ENCODE peak calls at places on chromosomes 4 and X, in four cellular contexts. J, W, H and N are unnamed samples.

GRCh38 chr4:120452006-120452405 is 385.4 kb upstream of the MAD2L1 start:
- DNase-seq in J (no peak), H (peak), W (no peak), N (no peak)

GRCh38 chrX:106039920-106040319 is 1.4 kb upstream of the SERPINA7 start:
- DNase-seq in W (peak), H (peak), J (peak), N (no peak)

GRCh38 chr4:139655116-139655515 is 10.5 kb upstream of the MGST2 start:
- DNase-seq in W (peak), H (peak), J (peak), N (no peak)

GRCh38 chrX:2162695-2163094 is 338.1 kb downstream of the DHRSX start:
- DNase-seq in H (no peak), J (no peak), W (no peak), N (no peak)

GRCh38 chrX:113274345-113274744 is 433.7 kb upstream of the AMOT start:
- DNase-seq in J (no peak), W (no peak), H (no peak), N (no peak)

GRCh38 chr4:173506780-173507211 is 23.2 kb downstream of the HAND2 start:
- DNase-seq in W (no peak), J (no peak), H (no peak), N (peak)

GRCh38 chr4:40301592-40301991 is 33.5 kb upstream of the CHRNA9 start:
- DNase-seq in W (no peak), H (no peak), J (no peak), N (no peak)

GRCh38 chr4:174198396-174199179 is 84.9 kb downstream of the FBXO8 start:
- DNase-seq in J (peak), H (peak), W (peak), N (no peak)

GRCh38 chrX:76076124-76076523 is 96.7 kb upstream of the PBDC1 start:
- DNase-seq in J (no peak), H (no peak), W (no peak), N (no peak)

GRCh38 chrX:115561605-115562491 is 874 bp downstream of the PLS3 start:
- DNase-seq in H (peak), W (peak), J (no peak), N (peak)

GRCh38 chrX:66602381-66602938 is 36.4 kb downstream of the EDA2R start:
- DNase-seq in W (no peak), H (no peak), J (no peak), N (no peak)

GRCh38 chr4:75289843-75290616 is 224.2 kb downstream of the RCHY1 start:
- DNase-seq in H (peak), J (peak), W (no peak), N (peak)

GRCh38 chrX:108348525-108348924 is 89.7 kb downstream of the COL4A6 start:
- DNase-seq in W (no peak), H (no peak), J (no peak), N (no peak)

GRCh38 chrX:149871940-149872339 is 9.0 kb upstream of the MAGEA8 start:
- DNase-seq in W (peak), H (peak), J (peak), N (peak)

GRCh38 chr4:78720994-78721677 is 55.0 kb upstream of the BMP2K start:
- DNase-seq in J (no peak), H (no peak), W (no peak), N (no peak)

GRCh38 chr4:147361726-147362125 is 119.2 kb upstream of the EDNRA start:
- DNase-seq in W (peak), H (peak), J (peak), N (no peak)

GRCh38 chrX:118520858-118521206 is 25.2 kb downstream of the DOCK11 start:
- DNase-seq in W (no peak), J (no peak), H (no peak), N (no peak)

GRCh38 chr4:37767546-37767945 is 58.9 kb upstream of the PGM2 start:
- DNase-seq in J (peak), H (peak), W (peak), N (no peak)

GRCh38 chrX:130531066-130531465 is 129.3 kb downstream of the RBMX2 start:
- DNase-seq in H (no peak), J (no peak), W (no peak), N (no peak)

GRCh38 chr4:138736362-138736761 is 279.2 kb upstream of the NOCT start:
- DNase-seq in J (no peak), W (peak), H (peak), N (no peak)

GRCh38 chrX:109939498-109939897 is 63.4 kb upstream of the TMEM164 start:
- DNase-seq in H (no peak), W (no peak), J (no peak), N (no peak)

GRCh38 chrX:92247076-92247475 is 467.9 kb downstream of the PCDH11X start:
- DNase-seq in J (no peak), W (no peak), H (peak), N (no peak)

GRCh38 chr4:681736-682451 is 7.1 kb downstream of the SLC49A3 start:
- DNase-seq in J (no peak), W (no peak), H (no peak), N (peak)

GRCh38 chrX:133495464-133496391 is 80.4 kb upstream of the GPC4 start:
- DNase-seq in J (no peak), W (peak), H (no peak), N (no peak)

GRCh38 chrX:126065901-126066660 is 100.0 kb downstream of the DCAF12L2 start:
- DNase-seq in W (no peak), J (no peak), H (no peak), N (no peak)

GRCh38 chrX:130699618-130700017 is 203.4 kb downstream of the ENOX2 start:
- DNase-seq in H (no peak), W (no peak), J (no peak), N (no peak)

GRCh38 chr4:7616193-7616592 is 181.5 kb upstream of the PSAPL1 start:
- DNase-seq in W (no peak), J (no peak), H (no peak), N (no peak)

GRCh38 chrX:97629597-97629985 is 745.9 kb downstream of the RPA4 start:
- DNase-seq in J (no peak), W (no peak), H (no peak), N (no peak)

GRCh38 chr4:147813107-147813773 is 81.4 kb downstream of the ARHGAP10 start:
- DNase-seq in W (no peak), J (no peak), H (no peak), N (no peak)

GRCh38 chrX:136250191-136251041 is 784 bp downstream of the MAP7D3 start:
- DNase-seq in J (no peak), W (peak), H (peak), N (peak)

GRCh38 chrX:5632887-5633286 is 595.8 kb downstream of the NLGN4X start:
- DNase-seq in H (no peak), W (no peak), J (no peak), N (no peak)
- H3K4me3 ChIP-seq in H (no peak), W (no peak), J (no peak), N (no peak)

GRCh38 chr4:17809667-17810066 is 890 bp downstream of the DCAF16 start:
- DNase-seq in J (no peak), W (no peak), H (no peak), N (no peak)
- H3K4me3 ChIP-seq in J (peak), W (peak), H (peak), N (peak)

DNA sequence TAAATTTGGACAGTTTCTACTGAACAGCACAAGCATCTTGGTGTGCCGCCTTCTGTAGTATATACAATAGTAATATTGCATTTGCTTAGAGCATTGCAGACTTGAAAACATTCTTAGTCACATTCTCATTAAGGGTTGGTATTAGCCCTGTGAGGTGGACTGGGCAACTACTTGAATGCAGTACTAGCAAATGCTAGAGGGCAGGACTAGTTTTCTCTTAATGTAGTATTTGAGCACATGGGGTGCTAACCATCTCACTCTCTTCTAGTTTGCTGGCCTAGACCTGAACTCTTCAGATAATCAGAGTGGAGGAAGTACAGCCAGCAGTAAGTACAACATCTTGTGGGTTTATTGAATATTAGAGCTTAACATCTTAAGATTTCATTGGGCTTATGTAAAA is 3.2 kb downstream of the DDX3X start:
- DNase-seq in H (no peak), J (no peak), W (peak), N (no peak)
- H3K4me3 ChIP-seq in H (peak), J (peak), W (peak), N (no peak)

GRCh38 chr4:14985161-14985560 is 17.1 kb upstream of the CPEB2 start:
- DNase-seq in H (peak), W (peak), J (no peak), N (no peak)

GRCh38 chr4:14985843-14986242 is 16.4 kb upstream of the CPEB2 start:
- DNase-seq in J (no peak), H (no peak), W (no peak), N (no peak)

GRCh38 chr4:14987054-14987453 is 15.2 kb upstream of the CPEB2 start:
- DNase-seq in J (no peak), H (no peak), W (no peak), N (no peak)

GRCh38 chr4:14984452-14984851 is 17.8 kb upstream of the CPEB2 start:
- DNase-seq in H (peak), J (no peak), W (peak), N (no peak)
- H3K4me3 ChIP-seq in H (no peak), J (no peak), W (no peak), N (no peak)

GRCh38 chrX:48590203-48591103 is 6.8 kb upstream of the WDR13 start:
- DNase-seq in H (peak), W (peak), J (no peak), N (no peak)
- H3K4me3 ChIP-seq in H (no peak), W (no peak), J (no peak), N (no peak)

DNA sequence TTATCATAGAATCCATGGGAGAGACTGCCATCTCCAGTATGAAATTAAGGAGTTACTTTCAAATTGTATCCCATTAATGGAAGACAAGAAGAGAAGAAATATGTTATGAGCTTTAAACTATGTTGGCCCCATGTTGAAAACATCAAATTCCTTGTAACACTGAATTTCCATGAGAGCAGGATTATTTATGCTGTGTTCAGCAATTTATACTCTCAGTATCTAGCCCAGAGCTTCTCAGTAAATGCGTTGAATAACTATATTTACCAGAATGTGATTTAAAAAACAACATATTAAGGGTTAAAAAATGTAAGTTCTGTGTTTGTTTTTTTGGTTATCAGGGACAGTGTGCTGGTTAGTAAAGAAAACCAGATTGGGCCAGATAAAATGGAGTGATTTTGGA is 74.2 kb downstream of the ADGRL3 start:
- DNase-seq in H (no peak), J (no peak), W (no peak), N (no peak)
- H3K4me3 ChIP-seq in H (no peak), J (no peak), W (no peak), N (no peak)

GRCh38 chr4:65656008-65656407 is 14.3 kb downstream of the EPHA5 start:
- DNase-seq in W (peak), H (no peak), J (no peak), N (no peak)

GRCh38 chr4:65654976-65655375 is 15.3 kb downstream of the EPHA5 start:
- DNase-seq in W (no peak), J (no peak), H (no peak), N (no peak)

GRCh38 chr4:65661469-65661868 is 8.8 kb downstream of the EPHA5 start:
- DNase-seq in W (peak), H (no peak), J (no peak), N (peak)

GRCh38 chr4:65653740-65654361 is 16.4 kb downstream of the EPHA5 start:
- DNase-seq in H (no peak), W (peak), J (peak), N (no peak)

GRCh38 chr4:65658117-65658516 is 12.2 kb downstream of the EPHA5 start:
- DNase-seq in J (no peak), H (no peak), W (no peak), N (no peak)
- H3K4me3 ChIP-seq in J (no peak), H (no peak), W (no peak), N (no peak)

DNA sequence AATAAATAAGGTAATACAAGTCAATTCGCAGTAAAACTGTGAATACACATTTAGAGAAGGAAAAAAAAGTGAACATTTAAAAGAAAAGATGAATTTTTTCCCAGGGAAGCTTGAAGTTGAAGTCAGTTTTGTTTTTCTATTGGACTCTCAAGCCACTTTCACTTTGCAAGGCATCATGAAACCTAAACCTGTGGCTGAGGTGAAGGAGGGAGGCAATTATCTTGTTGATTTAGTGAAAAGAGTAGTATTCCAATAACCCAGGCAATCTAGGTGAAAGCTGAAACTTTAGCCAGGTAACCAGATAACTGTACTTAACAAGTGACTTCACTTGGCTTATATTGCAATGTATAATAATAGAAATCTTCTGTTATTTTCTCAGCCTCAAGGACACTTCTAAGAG is 138.6 kb downstream of the HDX start:
- DNase-seq in J (no peak), W (peak), H (peak), N (no peak)
- H3K4me3 ChIP-seq in J (no peak), W (peak), H (no peak), N (no peak)

GRCh38 chr4:8689741-8690140 is 97.2 kb downstream of the CPZ start:
- DNase-seq in W (no peak), H (no peak), J (no peak), N (peak)

GRCh38 chr4:8688908-8689445 is 96.4 kb downstream of the CPZ start:
- DNase-seq in W (no peak), J (no peak), H (no peak), N (peak)

GRCh38 chr4:8690811-8691775 is 98.5 kb downstream of the CPZ start:
- DNase-seq in H (no peak), W (no peak), J (no peak), N (peak)

GRCh38 chr4:8688041-8688907 is 95.7 kb downstream of the CPZ start:
- DNase-seq in J (peak), H (peak), W (peak), N (peak)

DNA sequence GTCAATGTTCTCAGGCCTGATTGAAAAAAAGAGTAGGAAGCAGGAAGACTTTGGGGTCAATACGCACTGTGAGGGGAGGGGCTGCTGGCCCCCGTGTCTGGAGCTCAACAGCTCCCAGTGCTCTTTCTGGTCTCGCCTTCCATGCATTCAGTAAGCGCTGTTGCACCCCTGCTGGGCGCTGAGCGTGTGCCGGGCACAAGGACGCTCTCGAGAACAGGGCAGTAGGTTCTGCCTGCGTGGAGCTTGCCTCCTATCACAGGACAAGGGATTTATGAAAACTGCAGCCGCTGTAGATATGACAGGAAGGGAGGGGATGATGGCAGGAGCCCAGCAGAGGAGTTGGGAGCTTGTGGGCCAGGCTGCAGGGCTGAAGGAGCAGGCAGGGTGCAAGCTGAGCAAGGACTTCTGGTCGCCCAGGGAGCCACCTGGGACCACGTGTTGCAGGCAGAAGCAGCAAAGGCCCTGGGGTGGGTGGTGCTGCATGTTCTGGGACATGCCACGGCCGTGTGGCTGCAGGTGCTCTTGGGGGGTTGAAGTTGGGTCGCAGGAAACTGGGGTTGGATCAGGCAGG is 97.7 kb downstream of the CPZ start:
- DNase-seq in H (no peak), J (no peak), W (no peak), N (peak)
- H3K4me3 ChIP-seq in H (no peak), J (no peak), W (no peak), N (no peak)

GRCh38 chr4:125994430-125994829 is 679.7 kb downstream of the FAT4 start:
- DNase-seq in J (no peak), W (no peak), H (no peak), N (no peak)

GRCh38 chr4:125988464-125988863 is 673.7 kb downstream of the FAT4 start:
- DNase-seq in J (no peak), H (no peak), W (no peak), N (no peak)

GRCh38 chr4:125994024-125994423 is 679.3 kb downstream of the FAT4 start:
- DNase-seq in W (no peak), H (no peak), J (no peak), N (no peak)

GRCh38 chr4:125986307-125986706 is 671.6 kb downstream of the FAT4 start:
- DNase-seq in J (no peak), W (no peak), H (no peak), N (no peak)

DNA sequence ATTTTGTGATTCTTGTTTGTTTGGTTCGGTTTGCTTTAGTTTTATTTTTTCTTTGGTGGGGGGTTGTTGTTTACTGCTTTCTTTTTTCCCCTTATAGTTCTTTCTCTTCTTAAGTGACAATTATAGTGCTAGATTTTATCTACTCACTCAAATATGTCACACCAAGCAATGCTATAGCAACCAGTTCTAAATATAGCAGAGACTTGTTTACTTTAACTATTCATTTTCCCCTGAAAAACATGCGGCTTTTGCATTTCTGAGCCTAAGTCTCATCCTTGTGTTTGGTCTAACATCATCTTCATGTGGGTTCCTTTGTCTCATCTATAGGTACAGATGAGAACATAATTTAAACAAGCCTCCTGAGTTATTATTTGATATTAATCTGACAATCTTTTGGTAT is 676.6 kb downstream of the FAT4 start:
- DNase-seq in H (no peak), W (peak), J (no peak), N (no peak)
- H3K4me3 ChIP-seq in H (no peak), W (no peak), J (no peak), N (no peak)